ENCODE peak calls at places on chromosomes 7 and 10, in five cellular contexts. J is ovary, Q is K562, X is sigmoid colon, U is heart left ventricle. G is an unnamed sample.

GRCh38 chr7:2947381-2947780 is 96.3 kb downstream of the CARD11 start:
- DNase-seq in J (no peak), U (no peak), X (peak; percentile 11), Q (no peak), G (no peak)

GRCh38 chr10:109007514-109007913 is 915.8 kb downstream of the XPNPEP1 start:
- DNase-seq in Q (no peak), X (no peak), U (no peak), J (no peak), G (no peak)

GRCh38 chr7:16293669-16294425 is 127.5 kb downstream of the CRPPA start:
- DNase-seq in Q (no peak), X (no peak), U (no peak), J (no peak), G (no peak)

GRCh38 chr7:142793156-142793555 is 22.4 kb downstream of the PRSS2 start:
- DNase-seq in U (no peak), J (no peak), X (no peak), Q (no peak), G (no peak)

GRCh38 chr10:59688921-59689351 is 20.7 kb downstream of the SLC16A9 start:
- DNase-seq in U (no peak), J (no peak), X (no peak), Q (no peak), G (no peak)

GRCh38 chr7:133703547-133703946 is 423.6 kb upstream of the LRGUK start:
- DNase-seq in X (no peak), Q (no peak), J (no peak), U (no peak), G (no peak)

GRCh38 chr10:132862485-132863420 is 76.8 kb upstream of the NKX6-2 start:
- DNase-seq in Q (no peak), X (peak; percentile 52), J (peak; percentile 1), U (no peak), G (peak; percentile 63)

GRCh38 chr7:108118959-108119358 is 11.2 kb downstream of the LAMB4 start:
- DNase-seq in U (no peak), J (no peak), Q (no peak), X (no peak), G (no peak)

GRCh38 chr10:124296121-124296812 is 122.5 kb downstream of the OAT start:
- DNase-seq in Q (no peak), X (peak; percentile 44), U (no peak), J (no peak), G (no peak)

GRCh38 chr7:53500076-53500475 is 464.6 kb downstream of the POM121L12 start:
- DNase-seq in Q (no peak), X (no peak), U (no peak), J (no peak), G (no peak)

GRCh38 chr10:91050371-91051034 is 129.6 kb upstream of the ANKRD1 start:
- DNase-seq in U (no peak), Q (peak; percentile 27), J (no peak), X (no peak), G (no peak)

GRCh38 chr7:150955519-150956394 is 22.4 kb downstream of the KCNH2 start:
- DNase-seq in X (peak; percentile 95), U (peak; percentile 58), Q (peak; percentile 100), J (peak; percentile 79), G (no peak)

GRCh38 chr7:88801046-88801445 is 5.5 kb upstream of the TEX47 start:
- DNase-seq in Q (no peak), J (no peak), X (no peak), U (no peak), G (no peak)

GRCh38 chr10:99941942-99942835 is 67.6 kb downstream of the DNMBP start:
- DNase-seq in Q (no peak), U (no peak), J (peak; percentile 34), X (no peak), G (no peak)

GRCh38 chr10:8312079-8312478 is 257.6 kb downstream of the GATA3 start:
- DNase-seq in J (no peak), Q (no peak), U (no peak), X (no peak), G (no peak)

GRCh38 chr10:113142601-113143000 is 192.6 kb downstream of the TCF7L2 start:
- DNase-seq in Q (no peak), U (no peak), X (no peak), J (no peak), G (no peak)

GRCh38 chr7:29102554-29103151 is 43.7 kb downstream of the CPVL start:
- DNase-seq in U (peak; percentile 69), X (peak; percentile 81), J (peak; percentile 49), Q (peak; percentile 40), G (no peak)

GRCh38 chr10:17062009-17062408 is 67.6 kb downstream of the CUBN start:
- DNase-seq in J (no peak), X (no peak), U (no peak), Q (no peak), G (no peak)

GRCh38 chr7:23689165-23689564 is 9.2 kb downstream of the FAM221A start:
- DNase-seq in J (no peak), U (no peak), X (no peak), Q (no peak), G (no peak)

GRCh38 chr10:80541144-80541750 is 3.5 kb downstream of the SH2D4B start:
- DNase-seq in X (peak; percentile 65), J (no peak), Q (no peak), U (peak; percentile 70), G (no peak)

GRCh38 chr7:154783281-154783909 is 219.5 kb downstream of the PAXIP1 start:
- DNase-seq in U (no peak), J (no peak), Q (no peak), X (no peak), G (no peak)

GRCh38 chr7:133070562-133070961 is 11.3 kb downstream of the CHCHD3 start:
- DNase-seq in U (no peak), Q (no peak), J (no peak), X (no peak), G (no peak)

GRCh38 chr7:95420996-95421846 is 13.6 kb downstream of the PON2 start:
- DNase-seq in X (no peak), J (no peak), Q (no peak), U (no peak), G (no peak)

GRCh38 chr7:122316467-122317394 is 12.2 kb upstream of the FEZF1 start:
- DNase-seq in U (no peak), X (no peak), Q (no peak), J (no peak), G (no peak)

GRCh38 chr7:95440394-95441038 is 5.7 kb upstream of the PON2 start:
- DNase-seq in X (no peak), Q (no peak), U (no peak), J (no peak), G (no peak)

GRCh38 chr7:144830024-144830785 is 5.6 kb downstream of the TPK1 start:
- DNase-seq in U (no peak), Q (peak; percentile 60), X (no peak), J (no peak), G (no peak)

GRCh38 chr7:157519246-157519645 is 182.4 kb downstream of the DNAJB6 start:
- DNase-seq in J (no peak), X (peak; percentile 41), Q (no peak), U (no peak), G (peak; percentile 71)

GRCh38 chr7:27122075-27122910 is 8.3 kb downstream of the HOXA4 start:
- DNase-seq in X (no peak), Q (no peak), U (no peak), J (no peak), G (no peak)

GRCh38 chr7:27124096-27124978 is 6.2 kb downstream of the HOXA4 start:
- DNase-seq in X (peak; percentile 88), Q (no peak), J (no peak), U (no peak), G (no peak)

GRCh38 chr7:27123021-27123476 is 7.5 kb downstream of the HOXA4 start:
- DNase-seq in X (no peak), J (no peak), U (no peak), Q (no peak), G (no peak)

GRCh38 chr7:27124979-27125689 is 5.4 kb downstream of the HOXA4 start:
- DNase-seq in U (no peak), J (no peak), X (no peak), Q (no peak), G (no peak)

GRCh38 chr7:27123477-27124053 is 7.0 kb downstream of the HOXA4 start:
- DNase-seq in U (no peak), Q (no peak), J (no peak), X (no peak), G (no peak)
- TF ChIP-seq POLR2A in U (no peak), Q (no peak), J (no peak), X (no peak), G (no peak)

GRCh38 chr10:89829262-89829886 is 128.0 kb downstream of the KIF20B start:
- DNase-seq in X (no peak), J (no peak), Q (peak; percentile 17), U (no peak), G (no peak)
- TF ChIP-seq CTCF in X (no peak), J (no peak), Q (no peak), U (no peak), G (no peak)

GRCh38 chr10:76487582-76487981 is 1056.2 kb downstream of the LRMDA start:
- DNase-seq in Q (no peak), U (no peak), X (no peak), J (no peak), G (no peak)

GRCh38 chr10:76491216-76491615 is 1059.8 kb downstream of the LRMDA start:
- DNase-seq in J (no peak), Q (no peak), X (no peak), U (no peak), G (no peak)

GRCh38 chr10:76488602-76489001 is 1057.2 kb downstream of the LRMDA start:
- DNase-seq in X (no peak), Q (no peak), J (no peak), U (no peak), G (no peak)

GRCh38 chr10:76492678-76493472 is 1061.5 kb downstream of the LRMDA start:
- DNase-seq in J (no peak), X (no peak), U (no peak), Q (no peak), G (no peak)

DNA sequence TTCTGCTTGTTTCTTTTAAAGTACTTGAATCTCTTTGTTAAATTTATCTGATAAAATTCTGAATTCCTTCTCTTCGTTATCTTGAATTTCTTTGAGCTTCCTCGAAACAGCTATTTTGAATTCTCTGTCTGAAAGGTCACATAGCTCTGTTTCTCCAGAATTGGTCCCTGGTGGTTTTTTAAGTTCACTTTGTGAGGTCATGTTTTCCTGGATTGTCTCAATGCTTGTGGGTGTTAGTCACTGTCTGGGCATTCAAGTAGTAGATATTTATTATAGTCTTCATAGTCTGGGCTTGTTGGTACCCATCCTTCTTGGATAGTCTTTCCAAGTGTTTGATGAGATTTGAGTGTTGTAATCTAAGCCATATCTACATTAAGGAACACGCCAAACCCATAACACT is 1060.6 kb downstream of the LRMDA start:
- DNase-seq in Q (no peak), U (no peak), X (no peak), J (no peak), G (no peak)
- TF ChIP-seq POLR2A in Q (no peak), U (no peak), X (no peak), J (no peak), G (no peak)

DNA sequence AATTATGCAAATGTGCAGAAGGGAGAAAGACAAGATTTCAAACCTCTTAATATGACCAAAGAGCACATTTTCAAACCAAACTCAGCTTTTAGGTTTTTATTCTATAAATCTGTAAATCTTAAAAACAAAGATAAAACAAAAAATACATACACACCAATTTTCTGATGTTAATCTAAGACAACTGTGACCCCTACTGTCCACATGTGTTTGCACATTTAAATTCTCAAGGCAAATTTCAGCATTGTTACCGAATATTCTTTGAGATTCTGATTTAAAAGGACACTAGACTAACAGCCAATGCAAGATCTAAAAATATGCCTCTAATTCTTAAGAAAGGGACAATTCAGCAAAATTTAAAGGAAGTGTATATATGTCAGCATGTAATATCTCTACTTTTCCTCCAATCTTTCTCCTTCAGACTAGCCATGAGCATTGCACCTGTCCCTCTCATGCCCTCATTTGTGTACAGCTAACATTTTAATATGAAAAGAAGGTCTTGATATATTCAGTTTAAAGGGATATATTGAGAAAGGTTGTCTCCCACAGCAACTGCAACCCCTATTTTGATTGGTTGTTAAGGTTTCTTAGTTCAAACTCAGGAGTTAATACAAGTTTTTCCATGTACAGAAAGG is 417.9 kb downstream of the IPMK start:
- DNase-seq in U (no peak), X (no peak), J (no peak), Q (no peak), G (no peak)
- TF ChIP-seq CTCF in U (peak; percentile 53), X (no peak), J (no peak), Q (no peak), G (no peak)

G was measured in spleen.